ENCODE peak calls at places on chromosomes 5 and 9, in nine cellular contexts. U is psoas muscle, J is cardiac muscle cell, C is left ventricle myocardium inferior, P is lower lobe of right lung, B is colonic mucosa, O is WERI-Rb-1, I is left lung, Y is upper lobe of right lung. N is an unnamed sample.
A peak's percentile ranks its signal among the peaks of the same experiment; 100 is the strongest.

GRCh38 chr9:134696433-134696832 is 54.8 kb downstream of the COL5A1 start:
- DNase-seq in I (no peak), P (no peak), O (no peak), Y (no peak), C (no peak), B (no peak), J (no peak), U (peak; percentile 4), N (peak; percentile 1)

GRCh38 chr5:17216176-17216973 is 1.1 kb upstream of the BASP1 start:
- DNase-seq in J (peak; percentile 85), I (peak; percentile 89), U (peak; percentile 71), B (peak; percentile 85), C (peak; percentile 59), O (peak; percentile 86), Y (peak; percentile 83), P (peak; percentile 80), N (peak; percentile 70)

GRCh38 chr5:1277781-1278180 is 17.1 kb downstream of the TERT start:
- DNase-seq in B (no peak), C (no peak), Y (no peak), I (peak; percentile 70), O (no peak), J (no peak), P (no peak), U (no peak), N (no peak)

GRCh38 chr9:26341545-26341944 is 551.1 kb downstream of the CAAP1 start:
- DNase-seq in P (no peak), C (no peak), O (no peak), U (no peak), J (no peak), B (no peak), Y (no peak), I (no peak), N (no peak)

GRCh38 chr5:154209591-154210081 is 19.1 kb downstream of the GALNT10 start:
- DNase-seq in P (no peak), C (no peak), J (no peak), B (no peak), O (no peak), U (no peak), I (no peak), Y (no peak), N (no peak)

GRCh38 chr9:110444911-110445310 is 107.2 kb upstream of the TXNDC8 start:
- DNase-seq in I (no peak), B (no peak), O (no peak), U (no peak), J (peak; percentile 88), P (no peak), Y (no peak), C (no peak), N (no peak)

GRCh38 chr9:341634-342421 is 127.2 kb downstream of the DOCK8 start:
- DNase-seq in U (no peak), O (no peak), C (no peak), J (no peak), I (no peak), P (no peak), Y (no peak), B (no peak), N (no peak)

GRCh38 chr9:12614488-12614887 is 78.7 kb upstream of the TYRP1 start:
- DNase-seq in J (no peak), P (no peak), Y (no peak), O (peak; percentile 32), B (no peak), U (no peak), I (no peak), C (no peak), N (no peak)

GRCh38 chr5:73858786-73859185 is 232.8 kb downstream of the ARHGEF28 start:
- DNase-seq in I (no peak), B (no peak), Y (no peak), P (no peak), C (no peak), J (no peak), O (no peak), U (no peak), N (no peak)

GRCh38 chr5:29833394-29833793 is 1360.1 kb upstream of the CDH6 start:
- DNase-seq in O (no peak), J (no peak), I (no peak), C (no peak), Y (no peak), P (no peak), U (no peak), B (no peak), N (no peak)

GRCh38 chr5:177362871-177363507 is 5.3 kb downstream of the RGS14 start:
- DNase-seq in Y (peak; percentile 86), J (peak; percentile 54), B (peak; percentile 83), P (peak; percentile 79), C (peak; percentile 59), U (peak; percentile 65), O (no peak), I (peak; percentile 91), N (peak; percentile 68)

GRCh38 chr9:114504341-114505186 is 709 bp downstream of the WHRN start:
- DNase-seq in P (peak; percentile 67), C (peak; percentile 26), I (peak; percentile 88), Y (peak; percentile 82), O (peak; percentile 84), U (peak; percentile 39), J (peak; percentile 42), B (peak; percentile 42), N (peak; percentile 14)

GRCh38 chr9:129021091-129021490 is 7.0 kb downstream of the SH3GLB2 start:
- DNase-seq in O (no peak), Y (no peak), U (no peak), J (no peak), C (no peak), B (no peak), P (no peak), I (no peak), N (no peak)

GRCh38 chr9:78694950-78695349 is 398.0 kb downstream of the PSAT1 start:
- DNase-seq in O (no peak), U (no peak), J (no peak), B (no peak), C (no peak), Y (no peak), P (no peak), I (no peak), N (no peak)

GRCh38 chr5:69498384-69498783 is 5.8 kb downstream of the OCLN start:
- DNase-seq in J (no peak), Y (no peak), B (no peak), I (no peak), P (no peak), O (no peak), U (no peak), C (no peak), N (no peak)

GRCh38 chr5:1973391-1974013 is 90.8 kb upstream of the IRX4 start:
- DNase-seq in I (no peak), J (no peak), B (no peak), P (no peak), U (no peak), Y (no peak), C (no peak), O (no peak), N (no peak)

GRCh38 chr9:104280216-104280585 is 186.1 kb downstream of the SMC2 start:
- DNase-seq in C (no peak), P (no peak), U (no peak), I (no peak), Y (no peak), B (no peak), O (no peak), J (peak; percentile 24), N (no peak)
- H3K27ac ChIP-seq in C (no peak overlapping the region), P (no peak overlapping the region), U (no peak overlapping the region), I (no peak overlapping the region), Y (no peak overlapping the region), B (no peak overlapping the region), O (no peak overlapping the region), J (no peak overlapping the region), N (no peak overlapping the region)

GRCh38 chr5:42924226-42924625 is 112.5 kb upstream of the SELENOP start:
- DNase-seq in B (no peak), Y (no peak), J (no peak), U (no peak), P (no peak), C (no peak), O (no peak), I (no peak), N (no peak)

GRCh38 chr5:42930934-42931333 is 109.2 kb downstream of the ANXA2R start:
- DNase-seq in P (no peak), C (no peak), Y (no peak), I (no peak), B (no peak), O (no peak), U (no peak), J (peak; percentile 33), N (no peak)

GRCh38 chr5:42924686-42925085 is 113.0 kb upstream of the SELENOP start:
- DNase-seq in C (no peak), Y (no peak), O (no peak), J (no peak), B (no peak), I (no peak), P (no peak), U (no peak), N (no peak)

GRCh38 chr5:42929871-42930270 is 110.2 kb downstream of the ANXA2R start:
- DNase-seq in Y (no peak), P (no peak), I (no peak), C (no peak), B (no peak), U (no peak), J (peak; percentile 52), O (no peak), N (no peak)

GRCh38 chr5:42927730-42928129 is 112.4 kb downstream of the ANXA2R start:
- DNase-seq in J (no peak), O (no peak), P (no peak), I (no peak), Y (no peak), U (no peak), C (no peak), B (no peak), N (no peak)
- H3K27me3 ChIP-seq in J (no peaks in the 10 kb centered on the region), O (peaks cover 79% of the 10 kb centered on the region), P (peaks cover 10% of the 10 kb centered on the region), I (peaks cover 15% of the 10 kb centered on the region), Y (no peaks in the 10 kb centered on the region), U (no peaks in the 10 kb centered on the region), C (peaks cover 74% of the 10 kb centered on the region), B (no peaks in the 10 kb centered on the region), N (no peaks in the 10 kb centered on the region)

DNA sequence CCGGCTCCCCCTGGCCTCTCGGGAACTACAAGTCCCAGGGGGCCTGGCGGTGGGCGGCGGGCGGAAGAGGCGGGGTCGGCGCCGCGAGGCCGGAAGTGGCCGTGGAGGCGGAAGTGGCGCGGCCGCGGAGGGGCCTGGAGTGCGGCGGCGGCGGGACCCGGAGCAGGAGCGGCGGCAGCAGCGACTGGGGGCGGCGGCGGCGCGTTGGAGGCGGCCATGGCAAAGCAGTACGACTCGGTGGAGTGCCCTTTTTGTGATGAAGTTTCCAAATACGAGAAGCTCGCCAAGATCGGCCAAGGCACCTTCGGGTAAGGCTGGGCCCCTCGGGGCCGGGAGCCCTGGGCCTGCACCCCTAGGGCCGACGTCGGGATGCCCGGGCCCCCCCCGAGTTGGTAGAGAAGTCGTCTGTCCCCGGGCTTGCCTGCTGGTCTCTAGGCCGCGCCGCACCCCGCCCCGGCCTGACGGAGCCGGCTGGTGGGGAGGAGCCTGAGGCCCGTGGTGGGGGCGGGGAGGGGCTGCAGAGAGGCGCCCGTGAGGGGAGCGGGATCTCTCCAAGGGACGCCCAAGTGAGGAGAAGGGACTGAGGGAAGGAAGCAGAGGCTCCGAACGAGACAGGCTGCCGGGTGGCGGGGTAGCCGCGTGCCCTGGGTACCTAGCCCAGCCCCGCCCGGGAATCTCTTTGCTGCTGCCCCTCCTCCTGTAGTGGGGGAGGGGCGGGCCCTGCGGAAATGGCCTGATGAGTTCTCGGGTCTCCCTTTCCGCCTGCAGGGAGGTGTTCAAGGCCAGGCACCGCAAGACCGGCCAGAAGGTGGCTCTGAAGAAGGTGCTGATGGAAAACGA is at the start of gene CDK9:
- DNase-seq in I (peak; percentile 95), P (peak; percentile 91), O (peak; percentile 97), U (peak; percentile 91), B (peak; percentile 92), J (peak; percentile 94), C (peak; percentile 91), Y (peak; percentile 96), N (peak; percentile 91)
- TF ChIP-seq CTCF in I (no peak), P (no peak), O (peak; percentile 64), U (no peak), B (no peak), J (no peak), C (no peak), Y (no peak), N (no peak)

GRCh38 chr9:131395027-131395744 is 1.3 kb downstream of the PRRC2B start:
- DNase-seq in U (no peak), I (peak; percentile 83), O (no peak), J (no peak), C (no peak), P (peak; percentile 73), B (peak; percentile 68), Y (peak; percentile 83), N (no peak)
- H3K27ac ChIP-seq in U (peak overlapping the region; percentile 95), I (peak overlapping the region; percentile 95), O (peak overlapping the region; percentile 93), J (peak overlapping the region; percentile 98), C (peak overlapping the region; percentile 98), P (peak overlapping the region; percentile 92), B (peak overlapping the region; percentile 95), Y (peak overlapping the region; percentile 92), N (peak overlapping the region; percentile 97)

N was measured in heart right ventricle.